ENCODE peak calls at places on chromosomes 11 and 22, in nine cellular contexts. H is gastrocnemius medialis, S is A549, P is stomach, U is prostate gland, R is IMR-90, O is adrenal gland, A is right lobe of liver, K is breast epithelium. B is an unnamed sample.

GRCh38 chr22:43066134-43066533 is 23.1 kb downstream of the TTLL1 start:
- DNase-seq in H (no peak), S (no peak), P (no peak), U (no peak), R (no peak), O (no peak), A (no peak), K (no peak), B (no peak)

GRCh38 chr11:130761560-130762220 is 154.6 kb downstream of the SNX19 start:
- DNase-seq in H (no peak), S (no peak), P (no peak), U (no peak), R (no peak), O (no peak), A (no peak), K (no peak), B (no peak)

GRCh38 chr11:36389811-36390210 is 93.7 kb downstream of the PRR5L start:
- DNase-seq in H (no peak), S (no peak), P (no peak), U (no peak), R (peak; percentile 25), O (no peak), A (no peak), K (no peak), B (no peak)

GRCh38 chr11:58127350-58127749 is 2.0 kb upstream of the OR9I1 start:
- DNase-seq in H (no peak), S (no peak), P (no peak), U (no peak), R (peak; percentile 1), O (no peak), A (no peak), K (no peak), B (no peak)

GRCh38 chr11:2516276-2517015 is 71.6 kb downstream of the KCNQ1 start:
- DNase-seq in H (peak; percentile 1), S (no peak), P (peak; percentile 18), U (no peak), R (no peak), O (peak; percentile 11), A (peak; percentile 41), K (peak; percentile 34), B (peak; percentile 2)

GRCh38 chr11:31805037-31805628 is 6.0 kb downstream of the PAX6 start:
- DNase-seq in H (no peak), S (no peak), P (no peak), U (no peak), R (no peak), O (no peak), A (no peak), K (no peak), B (no peak)

GRCh38 chr22:27804683-27805297 is 3.2 kb upstream of the MN1 start:
- DNase-seq in H (peak; percentile 47), S (peak; percentile 57), P (peak; percentile 75), U (peak; percentile 60), R (peak; percentile 64), O (peak; percentile 70), A (peak; percentile 69), K (no peak), B (peak; percentile 62)

GRCh38 chr22:27157090-27157489 is 499.7 kb downstream of the MIAT start:
- DNase-seq in H (no peak), S (no peak), P (no peak), U (no peak), R (no peak), O (no peak), A (no peak), K (no peak), B (no peak)

GRCh38 chr11:44654057-44654456 is 72.7 kb upstream of the TSPAN18 start:
- DNase-seq in H (no peak), S (no peak), P (no peak), U (no peak), R (no peak), O (no peak), A (no peak), K (no peak), B (no peak)

GRCh38 chr11:44661311-44661717 is 65.4 kb upstream of the TSPAN18 start:
- DNase-seq in H (no peak), S (no peak), P (no peak), U (no peak), R (no peak), O (no peak), A (no peak), K (no peak), B (no peak)

GRCh38 chr11:44654596-44654995 is 72.2 kb upstream of the TSPAN18 start:
- DNase-seq in H (no peak), S (no peak), P (no peak), U (no peak), R (no peak), O (no peak), A (no peak), K (no peak), B (no peak)

GRCh38 chr11:44659641-44660040 is 67.1 kb upstream of the TSPAN18 start:
- DNase-seq in H (peak; percentile 46), S (no peak), P (no peak), U (peak; percentile 56), R (no peak), O (no peak), A (no peak), K (no peak), B (peak; percentile 32)

DNA sequence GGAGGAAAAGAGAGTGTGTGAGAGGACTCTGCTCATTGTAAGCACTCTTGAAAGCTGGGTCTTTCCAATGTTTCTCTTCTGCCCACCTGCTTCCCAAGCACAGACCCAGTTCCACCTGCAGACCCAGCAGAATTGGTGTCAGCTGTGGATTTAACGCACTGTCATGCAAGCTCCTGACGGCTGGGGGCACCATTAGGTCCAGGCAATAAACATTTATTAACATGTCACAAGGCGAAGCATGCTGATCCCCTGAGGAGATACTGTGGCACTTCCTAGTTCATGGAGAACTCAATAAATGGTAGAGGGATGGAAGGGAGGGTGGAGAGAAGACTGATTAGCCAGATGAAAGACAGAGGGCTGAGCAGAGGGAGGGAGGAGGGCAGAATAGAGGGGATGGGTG is 68.3 kb upstream of the TSPAN18 start:
- DNase-seq in H (no peak), S (peak; percentile 18), P (no peak), U (no peak), R (peak; percentile 13), O (no peak), A (no peak), K (no peak), B (no peak)
- TF ChIP-seq CTCF in H (no peak), S (no peak), P (no peak), U (no peak), R (peak; percentile 38), O (no peak), A (peak; percentile 15), K (no peak), B (no peak)

DNA sequence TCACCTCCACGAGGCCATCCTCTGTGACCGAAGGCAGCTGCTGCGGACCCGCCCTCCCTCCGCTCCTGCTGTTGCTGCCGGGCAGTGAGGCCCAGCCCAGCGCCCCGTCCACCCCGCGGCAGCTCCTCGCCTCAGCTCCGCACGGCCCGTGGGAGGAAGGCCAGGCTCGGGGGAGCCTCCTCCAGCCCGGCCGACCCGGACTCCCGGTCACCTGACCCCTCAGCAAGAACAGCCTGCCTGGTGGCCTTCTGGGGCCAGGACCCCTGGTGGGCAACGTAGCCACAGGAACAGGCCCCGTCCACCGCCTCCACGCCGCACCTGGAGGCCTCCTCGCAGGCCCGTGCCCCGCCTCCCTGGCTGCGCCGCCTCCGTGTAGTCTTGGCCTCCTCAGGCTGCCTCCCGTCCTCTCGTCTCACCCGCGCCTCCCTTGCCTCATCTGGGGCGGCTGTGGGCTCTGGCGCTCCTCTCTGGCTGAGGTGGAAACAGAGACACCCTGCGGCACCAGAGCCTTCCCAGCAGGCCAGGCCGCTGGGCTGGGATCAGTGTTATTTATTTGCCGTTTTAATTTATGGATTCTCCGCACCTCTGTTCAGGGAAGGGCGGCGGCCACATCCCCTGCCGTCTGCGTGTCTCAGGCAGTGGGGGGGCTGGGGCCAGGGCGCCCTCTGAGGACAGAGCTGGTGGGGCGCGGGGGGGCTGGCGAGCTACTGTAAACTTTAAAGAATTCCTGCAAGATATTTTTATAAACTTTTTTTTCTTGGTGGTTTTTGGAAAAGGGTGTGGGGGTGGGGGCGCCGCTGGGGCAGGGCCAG is 25.4 kb downstream of the MOB2 start:
- DNase-seq in H (no peak), S (no peak), P (no peak), U (no peak), R (no peak), O (no peak), A (no peak), K (no peak), B (peak; percentile 28)
- TF ChIP-seq POLR2A in H (no peak), S (no peak), P (no peak), U (no peak), R (no peak), O (no peak), A (no peak), K (no peak), B (no peak)

GRCh38 chr11:19742595-19743292 is 30.1 kb downstream of the NAV2 start:
- DNase-seq in H (peak; percentile 46), S (peak; percentile 45), P (peak; percentile 84), U (peak; percentile 80), R (peak; percentile 79), O (peak; percentile 83), A (peak; percentile 85), K (peak; percentile 88), B (peak; percentile 83)

GRCh38 chr11:19740586-19740985 is 27.9 kb downstream of the NAV2 start:
- DNase-seq in H (no peak), S (no peak), P (no peak), U (no peak), R (no peak), O (no peak), A (no peak), K (no peak), B (no peak)

GRCh38 chr11:19737575-19737974 is 24.9 kb downstream of the NAV2 start:
- DNase-seq in H (no peak), S (no peak), P (no peak), U (no peak), R (no peak), O (no peak), A (no peak), K (no peak), B (no peak)

GRCh38 chr11:19738124-19738523 is 25.5 kb downstream of the NAV2 start:
- DNase-seq in H (no peak), S (no peak), P (no peak), U (no peak), R (no peak), O (no peak), A (no peak), K (no peak), B (no peak)

GRCh38 chr11:19739872-19740271 is 27.2 kb downstream of the NAV2 start:
- DNase-seq in H (no peak), S (no peak), P (no peak), U (no peak), R (peak; percentile 13), O (no peak), A (no peak), K (no peak), B (peak; percentile 22)
- H3K4me1 ChIP-seq in H (peaks cover 7% of the 10 kb centered on the region), S (peaks cover 8% of the 10 kb centered on the region), P (no peaks in the 10 kb centered on the region), U (no peaks in the 10 kb centered on the region), R (no peaks in the 10 kb centered on the region), O (peaks cover 6% of the 10 kb centered on the region), A (no peaks in the 10 kb centered on the region), K (no peaks in the 10 kb centered on the region), B (peaks cover 8% of the 10 kb centered on the region)

GRCh38 chr11:13963949-13964770 is 1.6 kb downstream of the SPON1 start:
- DNase-seq in H (no peak), S (no peak), P (no peak), U (no peak), R (no peak), O (peak; percentile 19), A (peak; percentile 48), K (no peak), B (peak; percentile 62)

GRCh38 chr11:13962562-13963168 is at the start of gene SPON1:
- DNase-seq in H (no peak), S (no peak), P (peak; percentile 30), U (no peak), R (peak; percentile 15), O (peak; percentile 44), A (no peak), K (no peak), B (peak; percentile 50)

GRCh38 chr11:13962198-13962561 is 343 bp upstream of the SPON1 start:
- DNase-seq in H (no peak), S (no peak), P (no peak), U (no peak), R (no peak), O (no peak), A (no peak), K (no peak), B (no peak)

GRCh38 chr11:13964771-13965074 is 2.2 kb downstream of the SPON1 start:
- DNase-seq in H (no peak), S (no peak), P (no peak), U (no peak), R (no peak), O (no peak), A (no peak), K (no peak), B (no peak)

DNA sequence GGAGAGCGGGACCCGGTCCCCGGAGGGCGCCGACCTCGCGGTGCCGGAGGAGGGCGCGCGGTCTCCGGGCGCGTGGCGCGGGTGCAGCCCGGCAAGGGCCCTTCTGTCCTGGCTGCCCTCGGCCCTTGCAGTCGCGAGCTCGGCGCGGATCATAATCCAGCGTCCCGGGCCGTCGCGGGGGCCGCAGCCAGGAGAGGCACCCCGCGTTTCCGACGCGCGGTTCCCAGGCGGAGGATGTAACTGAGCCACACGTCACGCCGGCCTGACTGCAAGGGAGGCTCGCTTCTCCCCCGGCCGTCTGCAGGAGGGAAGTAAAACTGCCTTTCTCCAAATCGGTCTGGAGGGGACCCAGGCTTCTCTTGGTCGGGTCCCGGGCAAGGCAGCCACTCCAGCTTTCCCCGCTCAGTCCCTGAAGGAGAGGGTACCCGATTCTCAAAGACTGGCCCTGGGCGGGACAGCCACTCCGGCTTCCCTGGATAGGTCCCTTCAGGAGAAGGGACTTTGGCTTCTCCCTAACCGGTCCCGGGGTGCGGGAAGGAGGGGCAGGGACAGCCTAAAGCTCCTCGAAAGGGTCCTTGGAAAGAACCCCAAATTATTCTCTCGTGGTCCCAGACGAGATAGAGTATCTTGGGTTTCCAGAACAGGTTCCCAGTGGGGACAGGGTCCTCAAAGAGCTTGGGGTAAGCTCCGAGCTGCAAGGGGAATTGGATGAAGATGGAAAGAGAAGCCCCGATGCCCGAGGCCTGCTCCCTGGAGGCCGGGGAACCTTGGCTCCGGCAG is 836 bp downstream of the SPON1 start:
- DNase-seq in H (no peak), S (no peak), P (no peak), U (no peak), R (peak; percentile 17), O (peak; percentile 19), A (no peak), K (no peak), B (peak; percentile 31)
- TF ChIP-seq CTCF in H (no peak), S (no peak), P (no peak), U (no peak), R (peak; percentile 1), O (no peak), A (no peak), K (peak; percentile 9), B (no peak)